ENCODE peak calls at places on chromosomes 11 and 22, in ten cellular contexts. One of them, this sample, is unnamed.

GRCh38 chr11:13098890-13099289 is 89.8 kb downstream of the RASSF10 start:
- DNase-seq in sigmoid colon: no peak
- DNase-seq in ovary: no peak
- DNase-seq in thoracic aorta: no peak
- DNase-seq in cardiac muscle cell: no peak
- DNase-seq in uterus: no peak
- DNase-seq in HCT116: no peak
- DNase-seq in heart right ventricle: no peak
- DNase-seq in right lobe of liver: no peak
- DNase-seq in tibial artery: no peak
- DNase-seq in this sample: no peak

GRCh38 chr11:16511109-16511806 is 154.9 kb upstream of the SOX6 start:
- DNase-seq in HCT116: no peak
- DNase-seq in cardiac muscle cell: peak; percentile 3
- DNase-seq in uterus: no peak
- DNase-seq in right lobe of liver: no peak
- DNase-seq in sigmoid colon: no peak
- DNase-seq in thoracic aorta: no peak
- DNase-seq in ovary: no peak
- DNase-seq in tibial artery: no peak
- DNase-seq in heart right ventricle: no peak
- DNase-seq in this sample: no peak

GRCh38 chr22:33544707-33545106 is 375.6 kb downstream of the LARGE1 start:
- DNase-seq in right lobe of liver: no peak
- DNase-seq in tibial artery: no peak
- DNase-seq in uterus: no peak
- DNase-seq in heart right ventricle: no peak
- DNase-seq in thoracic aorta: no peak
- DNase-seq in cardiac muscle cell: peak; percentile 19
- DNase-seq in sigmoid colon: no peak
- DNase-seq in HCT116: no peak
- DNase-seq in ovary: no peak
- DNase-seq in this sample: no peak

GRCh38 chr11:61834278-61835004 is 6.3 kb downstream of the FADS2 start:
- DNase-seq in HCT116: no peak
- DNase-seq in ovary: peak; percentile 49
- DNase-seq in right lobe of liver: no peak
- DNase-seq in cardiac muscle cell: peak; percentile 92
- DNase-seq in uterus: peak; percentile 64
- DNase-seq in thoracic aorta: no peak
- DNase-seq in sigmoid colon: no peak
- DNase-seq in tibial artery: peak; percentile 90
- DNase-seq in heart right ventricle: peak; percentile 60
- DNase-seq in this sample: no peak

GRCh38 chr11:64850979-64851567 is 6.6 kb upstream of the CDC42BPG start:
- DNase-seq in ovary: no peak
- DNase-seq in uterus: no peak
- DNase-seq in cardiac muscle cell: no peak
- DNase-seq in HCT116: no peak
- DNase-seq in sigmoid colon: no peak
- DNase-seq in heart right ventricle: no peak
- DNase-seq in tibial artery: no peak
- DNase-seq in right lobe of liver: no peak
- DNase-seq in thoracic aorta: no peak
- DNase-seq in this sample: peak; percentile 82

GRCh38 chr22:42000466-42000865 is 1.9 kb downstream of the WBP2NL start:
- DNase-seq in right lobe of liver: no peak
- DNase-seq in heart right ventricle: no peak
- DNase-seq in thoracic aorta: no peak
- DNase-seq in uterus: no peak
- DNase-seq in tibial artery: no peak
- DNase-seq in sigmoid colon: no peak
- DNase-seq in HCT116: no peak
- DNase-seq in ovary: no peak
- DNase-seq in cardiac muscle cell: no peak
- DNase-seq in this sample: no peak

GRCh38 chr11:86577663-86578636 is 94.5 kb downstream of the ME3 start:
- DNase-seq in ovary: peak; percentile 52
- DNase-seq in thoracic aorta: peak; percentile 38
- DNase-seq in HCT116: peak; percentile 58
- DNase-seq in uterus: peak; percentile 69
- DNase-seq in right lobe of liver: peak; percentile 64
- DNase-seq in cardiac muscle cell: peak; percentile 90
- DNase-seq in tibial artery: peak; percentile 80
- DNase-seq in heart right ventricle: peak; percentile 61
- DNase-seq in sigmoid colon: peak; percentile 91
- DNase-seq in this sample: peak; percentile 74

GRCh38 chr22:25437414-25438160 is 126.9 kb upstream of the GRK3 start:
- DNase-seq in thoracic aorta: no peak
- DNase-seq in cardiac muscle cell: no peak
- DNase-seq in sigmoid colon: no peak
- DNase-seq in tibial artery: no peak
- DNase-seq in heart right ventricle: no peak
- DNase-seq in HCT116: no peak
- DNase-seq in uterus: no peak
- DNase-seq in ovary: no peak
- DNase-seq in right lobe of liver: no peak
- DNase-seq in this sample: no peak

GRCh38 chr11:83156996-83157754 is at the start of gene PCF11:
- DNase-seq in right lobe of liver: no peak
- DNase-seq in uterus: no peak
- DNase-seq in sigmoid colon: no peak
- DNase-seq in tibial artery: no peak
- DNase-seq in heart right ventricle: no peak
- DNase-seq in HCT116: no peak
- DNase-seq in thoracic aorta: no peak
- DNase-seq in cardiac muscle cell: no peak
- DNase-seq in ovary: no peak
- DNase-seq in this sample: peak; percentile 99

GRCh38 chr11:567629-568258 is 7.0 kb downstream of the RASSF7 start:
- DNase-seq in uterus: no peak
- DNase-seq in ovary: no peak
- DNase-seq in heart right ventricle: no peak
- DNase-seq in sigmoid colon: no peak
- DNase-seq in tibial artery: no peak
- DNase-seq in thoracic aorta: no peak
- DNase-seq in HCT116: no peak
- DNase-seq in right lobe of liver: no peak
- DNase-seq in cardiac muscle cell: no peak
- DNase-seq in this sample: no peak

GRCh38 chr11:41486436-41486835 is 27.0 kb upstream of the LRRC4C start:
- DNase-seq in sigmoid colon: no peak
- DNase-seq in HCT116: no peak
- DNase-seq in cardiac muscle cell: no peak
- DNase-seq in ovary: no peak
- DNase-seq in right lobe of liver: no peak
- DNase-seq in uterus: no peak
- DNase-seq in heart right ventricle: no peak
- DNase-seq in tibial artery: no peak
- DNase-seq in thoracic aorta: no peak
- DNase-seq in this sample: no peak

GRCh38 chr22:48578138-48579034 is 1249.3 kb downstream of the BRD1 start:
- DNase-seq in uterus: no peak
- DNase-seq in sigmoid colon: no peak
- DNase-seq in tibial artery: no peak
- DNase-seq in heart right ventricle: no peak
- DNase-seq in thoracic aorta: no peak
- DNase-seq in cardiac muscle cell: no peak
- DNase-seq in ovary: no peak
- DNase-seq in right lobe of liver: no peak
- DNase-seq in HCT116: no peak
- DNase-seq in this sample: no peak

DNA sequence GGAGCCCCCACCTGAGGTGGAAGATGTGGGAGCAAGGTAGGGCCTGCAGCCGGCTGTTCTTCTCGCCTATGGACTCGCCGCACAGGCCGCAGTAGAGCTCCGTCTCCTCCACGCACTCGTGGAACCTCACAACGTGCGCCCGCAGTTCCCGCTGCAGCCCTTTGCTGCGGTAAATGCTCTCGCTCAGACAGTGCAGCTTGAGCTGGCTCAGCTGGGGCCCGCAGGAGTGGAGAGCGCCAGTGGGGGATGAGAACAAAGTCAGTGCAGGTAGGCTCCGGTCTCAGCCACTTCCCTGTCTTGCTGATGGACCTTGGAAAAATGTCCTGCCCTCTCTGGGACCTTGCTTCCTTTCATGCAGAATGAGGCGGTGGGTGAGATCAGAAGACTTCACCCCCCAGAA is 10.2 kb downstream of the RAPSN start:
- DNase-seq in right lobe of liver: no peak
- DNase-seq in uterus: no peak
- DNase-seq in cardiac muscle cell: no peak
- DNase-seq in sigmoid colon: no peak
- DNase-seq in heart right ventricle: no peak
- DNase-seq in tibial artery: no peak
- DNase-seq in ovary: no peak
- DNase-seq in thoracic aorta: no peak
- DNase-seq in HCT116: no peak
- DNase-seq in this sample: no peak
- TF ChIP-seq CTCF in right lobe of liver: no peak
- TF ChIP-seq CTCF in uterus: no peak
- TF ChIP-seq CTCF in cardiac muscle cell: no peak
- TF ChIP-seq CTCF in sigmoid colon: no peak
- TF ChIP-seq CTCF in heart right ventricle: no peak
- TF ChIP-seq CTCF in tibial artery: no peak
- TF ChIP-seq CTCF in ovary: no peak
- TF ChIP-seq CTCF in thoracic aorta: no peak
- TF ChIP-seq CTCF in HCT116: no peak
- TF ChIP-seq CTCF in this sample: no peak

GRCh38 chr22:20786048-20786447 is 12.1 kb downstream of the SERPIND1 start:
- DNase-seq in uterus: no peak
- DNase-seq in thoracic aorta: no peak
- DNase-seq in heart right ventricle: no peak
- DNase-seq in HCT116: no peak
- DNase-seq in right lobe of liver: no peak
- DNase-seq in cardiac muscle cell: no peak
- DNase-seq in ovary: no peak
- DNase-seq in tibial artery: no peak
- DNase-seq in sigmoid colon: no peak
- DNase-seq in this sample: no peak

GRCh38 chr22:20782601-20783299 is 8.8 kb downstream of the SERPIND1 start:
- DNase-seq in uterus: no peak
- DNase-seq in ovary: no peak
- DNase-seq in thoracic aorta: no peak
- DNase-seq in cardiac muscle cell: no peak
- DNase-seq in tibial artery: no peak
- DNase-seq in right lobe of liver: no peak
- DNase-seq in heart right ventricle: no peak
- DNase-seq in HCT116: no peak
- DNase-seq in sigmoid colon: no peak
- DNase-seq in this sample: no peak

GRCh38 chr22:20785415-20785814 is 11.5 kb downstream of the SERPIND1 start:
- DNase-seq in heart right ventricle: no peak
- DNase-seq in ovary: no peak
- DNase-seq in HCT116: no peak
- DNase-seq in right lobe of liver: no peak
- DNase-seq in sigmoid colon: no peak
- DNase-seq in cardiac muscle cell: no peak
- DNase-seq in uterus: no peak
- DNase-seq in tibial artery: no peak
- DNase-seq in thoracic aorta: no peak
- DNase-seq in this sample: no peak

GRCh38 chr22:20783300-20783673 is 9.4 kb downstream of the SERPIND1 start:
- DNase-seq in ovary: no peak
- DNase-seq in cardiac muscle cell: no peak
- DNase-seq in heart right ventricle: no peak
- DNase-seq in uterus: no peak
- DNase-seq in tibial artery: no peak
- DNase-seq in sigmoid colon: no peak
- DNase-seq in thoracic aorta: no peak
- DNase-seq in right lobe of liver: no peak
- DNase-seq in HCT116: no peak
- DNase-seq in this sample: no peak

GRCh38 chr22:20783844-20784723 is 10.2 kb downstream of the SERPIND1 start:
- DNase-seq in HCT116: peak; percentile 34
- DNase-seq in tibial artery: no peak
- DNase-seq in heart right ventricle: no peak
- DNase-seq in ovary: no peak
- DNase-seq in thoracic aorta: no peak
- DNase-seq in right lobe of liver: no peak
- DNase-seq in sigmoid colon: no peak
- DNase-seq in uterus: no peak
- DNase-seq in cardiac muscle cell: peak; percentile 76
- DNase-seq in this sample: peak; percentile 79
- H3K4me1 ChIP-seq in HCT116: peaks cover 1% of the 10 kb centered on the region
- H3K4me1 ChIP-seq in tibial artery: no peaks in the 10 kb centered on the region
- H3K4me1 ChIP-seq in heart right ventricle: peaks cover 33% of the 10 kb centered on the region
- H3K4me1 ChIP-seq in ovary: no peaks in the 10 kb centered on the region
- H3K4me1 ChIP-seq in thoracic aorta: no peaks in the 10 kb centered on the region
- H3K4me1 ChIP-seq in right lobe of liver: peaks cover 95% of the 10 kb centered on the region
- H3K4me1 ChIP-seq in sigmoid colon: no peaks in the 10 kb centered on the region
- H3K4me1 ChIP-seq in uterus: no peaks in the 10 kb centered on the region
- H3K4me1 ChIP-seq in cardiac muscle cell: peaks cover 42% of the 10 kb centered on the region
- H3K4me1 ChIP-seq in this sample: no peaks in the 10 kb centered on the region

DNA sequence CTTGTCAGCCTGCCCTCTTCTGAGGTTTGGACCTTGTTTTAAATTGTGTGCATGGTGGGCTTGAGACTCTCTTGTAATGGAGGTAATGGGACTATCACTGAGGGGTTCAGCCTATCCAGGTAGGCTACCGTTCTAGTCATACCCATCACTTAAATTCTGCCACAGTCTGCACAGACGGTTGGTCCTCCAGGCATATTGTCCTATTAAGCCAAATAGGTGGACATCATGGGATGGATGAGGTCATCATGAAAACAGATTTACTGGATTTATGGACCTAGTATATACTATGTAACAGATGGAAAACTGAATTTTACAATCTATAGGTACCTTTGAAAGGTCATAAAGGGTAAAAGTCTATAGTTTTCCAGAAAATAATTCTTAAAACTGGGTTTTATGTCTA is 9.1 kb upstream of the RBM4 start:
- DNase-seq in uterus: no peak
- DNase-seq in HCT116: no peak
- DNase-seq in thoracic aorta: no peak
- DNase-seq in right lobe of liver: no peak
- DNase-seq in heart right ventricle: no peak
- DNase-seq in ovary: no peak
- DNase-seq in cardiac muscle cell: no peak
- DNase-seq in sigmoid colon: no peak
- DNase-seq in tibial artery: no peak
- DNase-seq in this sample: no peak
- H3K9me3 ChIP-seq in uterus: no peaks in the 10 kb centered on the region
- H3K9me3 ChIP-seq in HCT116: no peaks in the 10 kb centered on the region
- H3K9me3 ChIP-seq in thoracic aorta: no peaks in the 10 kb centered on the region
- H3K9me3 ChIP-seq in right lobe of liver: no peaks in the 10 kb centered on the region
- H3K9me3 ChIP-seq in heart right ventricle: no peaks in the 10 kb centered on the region
- H3K9me3 ChIP-seq in ovary: no peaks in the 10 kb centered on the region
- H3K9me3 ChIP-seq in cardiac muscle cell: no peaks in the 10 kb centered on the region
- H3K9me3 ChIP-seq in sigmoid colon: no peaks in the 10 kb centered on the region
- H3K9me3 ChIP-seq in tibial artery: no peaks in the 10 kb centered on the region
- H3K9me3 ChIP-seq in this sample: no peaks in the 10 kb centered on the region

DNA sequence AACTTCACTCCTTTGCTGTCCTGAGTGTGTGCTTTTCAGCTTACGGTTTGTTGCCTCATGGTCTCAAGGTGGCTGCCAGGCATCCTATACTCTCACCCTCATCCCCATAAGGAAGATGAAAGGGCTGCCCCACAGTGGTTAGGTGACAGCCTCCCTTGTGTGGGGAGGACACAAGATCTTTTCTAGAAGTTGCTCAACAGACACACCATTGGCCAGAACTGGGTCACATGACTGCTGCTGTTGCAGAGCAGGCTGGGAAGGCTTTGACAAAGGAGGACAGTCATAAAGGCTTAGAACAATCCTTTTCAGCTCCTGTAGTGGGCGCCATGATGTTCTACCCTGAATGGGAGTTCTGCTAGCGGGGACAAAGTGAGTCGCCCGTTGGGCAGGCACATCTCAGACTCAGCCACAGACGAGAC is 69.7 kb upstream of the RASD2 start:
- DNase-seq in ovary: no peak
- DNase-seq in sigmoid colon: no peak
- DNase-seq in tibial artery: no peak
- DNase-seq in cardiac muscle cell: no peak
- DNase-seq in uterus: no peak
- DNase-seq in thoracic aorta: no peak
- DNase-seq in right lobe of liver: no peak
- DNase-seq in HCT116: peak; percentile 28
- DNase-seq in heart right ventricle: no peak
- DNase-seq in this sample: no peak
- TF ChIP-seq CTCF in ovary: no peak
- TF ChIP-seq CTCF in sigmoid colon: no peak
- TF ChIP-seq CTCF in tibial artery: no peak
- TF ChIP-seq CTCF in cardiac muscle cell: no peak
- TF ChIP-seq CTCF in uterus: no peak
- TF ChIP-seq CTCF in thoracic aorta: no peak
- TF ChIP-seq CTCF in right lobe of liver: no peak
- TF ChIP-seq CTCF in HCT116: no peak
- TF ChIP-seq CTCF in heart right ventricle: no peak
- TF ChIP-seq CTCF in this sample: no peak